ENCODE peak calls at places on chromosomes 12 and 14, in eight cellular contexts. Q, A, W, P, C, Z, S and L are unnamed samples.

GRCh38 chr12:72511906-72512305 is 239.7 kb downstream of the TRHDE start:
- DNase-seq in Q (no peak), A (no peak), W (no peak), P (no peak), C (no peak), Z (no peak), S (peak), L (no peak)

GRCh38 chr14:101182476-101182875 is 279.0 kb upstream of the RTL1 start:
- DNase-seq in Q (no peak), A (no peak), W (no peak), P (no peak), C (no peak), Z (peak), S (no peak), L (no peak)

GRCh38 chr12:31868980-31869379 is 90.2 kb upstream of the RESF1 start:
- DNase-seq in Q (no peak), A (no peak), W (peak), P (no peak), C (peak), Z (no peak), S (no peak), L (no peak)

GRCh38 chr12:89245090-89245489 is 107.2 kb downstream of the DUSP6 start:
- DNase-seq in Q (no peak), A (peak), W (no peak), P (no peak), C (no peak), Z (no peak), S (no peak), L (no peak)

GRCh38 chr14:96852823-96853422 is 55.7 kb downstream of the VRK1 start:
- DNase-seq in Q (peak), A (no peak), W (no peak), P (no peak), C (peak), Z (no peak), S (peak), L (peak)

GRCh38 chr12:132300789-132301722 is 28.3 kb downstream of the GALNT9 start:
- DNase-seq in Q (no peak), A (no peak), W (no peak), P (no peak), C (no peak), Z (no peak), S (no peak), L (no peak)

GRCh38 chr12:3446653-3447270 is 44.2 kb upstream of the PRMT8 start:
- DNase-seq in Q (no peak), A (no peak), W (no peak), P (no peak), C (no peak), Z (no peak), S (no peak), L (no peak)

GRCh38 chr12:105995986-105996385 is 142.8 kb downstream of the NUAK1 start:
- DNase-seq in Q (no peak), A (no peak), W (no peak), P (no peak), C (no peak), Z (no peak), S (no peak), L (no peak)

GRCh38 chr14:71536927-71537772 is 395.1 kb upstream of the RGS6 start:
- DNase-seq in Q (no peak), A (no peak), W (no peak), P (no peak), C (no peak), Z (no peak), S (no peak), L (no peak)

GRCh38 chr14:55419663-55420062 is 8.0 kb upstream of the ATG14 start:
- DNase-seq in Q (no peak), A (no peak), W (no peak), P (no peak), C (no peak), Z (no peak), S (no peak), L (no peak)

GRCh38 chr12:130639759-130640158 is 76.3 kb downstream of the RIMBP2 start:
- DNase-seq in Q (no peak), A (no peak), W (no peak), P (no peak), C (no peak), Z (no peak), S (no peak), L (no peak)

GRCh38 chr12:54680374-54680773 is 32.2 kb upstream of the DCD start:
- DNase-seq in Q (no peak), A (peak), W (no peak), P (no peak), C (peak), Z (no peak), S (no peak), L (peak)

GRCh38 chr12:124433147-124433874 is 134.1 kb downstream of the NCOR2 start:
- DNase-seq in Q (no peak), A (no peak), W (no peak), P (no peak), C (no peak), Z (no peak), S (no peak), L (no peak)

GRCh38 chr12:51322452-51322851 is 1.5 kb downstream of the BIN2 start:
- DNase-seq in Q (no peak), A (no peak), W (no peak), P (no peak), C (no peak), Z (no peak), S (no peak), L (no peak)

GRCh38 chr12:49341777-49342065 is 4.7 kb upstream of the C1QL4 start:
- DNase-seq in Q (no peak), A (no peak), W (no peak), P (no peak), C (no peak), Z (no peak), S (no peak), L (no peak)